ENCODE peak calls at places on chromosomes 1 and 21, in eight cellular contexts. Y is hippocampal formation; H is stimulated activated naive CD8-positive, alpha-beta T cell treated with anti-CD3 and anti-CD28 coated beads, Interleukin-15, Interleukin-2, amounts not matched to agents 100 U/mL and 50 U/mL, for 24 hours; D is stimulated activated naive B cell treated with anti-CD40 and anti-IgM and Interleukin-4, amounts not matched to agents 10 μg/mL and 1 μg/mL and 100 μg/mL, for 72 hours; Q is left colon; W is iPS-NIHi11; I is CD8-positive, alpha-beta memory T cell; S is neural crest cell. G is an unnamed sample.

GRCh38 chr1:228837817-228838716 is 102.8 kb downstream of the RHOU start:
- DNase-seq in Y (no peak), H (no peak), D (no peak), Q (no peak), W (no peak), I (no peak), S (no peak), G (no peak)

GRCh38 chr1:117674521-117675400 is 68.9 kb downstream of the TENT5C start:
- DNase-seq in Y (no peak), H (no peak), D (no peak), Q (peak; percentile 64), W (no peak), I (peak; percentile 25), S (no peak), G (peak; percentile 65)

GRCh38 chr1:118136511-118136937 is 48.5 kb downstream of the SPAG17 start:
- DNase-seq in Y (no peak), H (peak; percentile 40), D (peak; percentile 48), Q (no peak), W (no peak), I (no peak), S (no peak), G (no peak)

GRCh38 chr1:88080875-88081274 is 603.2 kb upstream of the PKN2 start:
- DNase-seq in Y (no peak), H (no peak), D (no peak), Q (no peak), W (no peak), I (no peak), S (no peak), G (no peak)

GRCh38 chr1:150259758-150260669 is 2.4 kb downstream of the CA14 start:
- DNase-seq in Y (no peak), H (no peak), D (no peak), Q (peak; percentile 52), W (peak; percentile 79), I (no peak), S (peak; percentile 35), G (no peak)

GRCh38 chr21:32336711-32337110 is 38.1 kb downstream of the MRAP start:
- DNase-seq in Y (peak; percentile 38), H (no peak), D (no peak), Q (no peak), W (no peak), I (no peak), S (no peak), G (no peak)

GRCh38 chr1:165129568-165130164 is 226.8 kb downstream of the LMX1A start:
- DNase-seq in Y (peak; percentile 15), H (peak; percentile 35), D (peak; percentile 9), Q (peak; percentile 76), W (peak; percentile 79), I (no peak), S (peak; percentile 72), G (no peak)

GRCh38 chr1:182217071-182217470 is 155.6 kb upstream of the ZNF648 start:
- DNase-seq in Y (no peak), H (no peak), D (no peak), Q (no peak), W (no peak), I (no peak), S (no peak), G (no peak)

GRCh38 chr1:119713039-119713537 is 1.4 kb downstream of the PHGDH start:
- DNase-seq in Y (peak; percentile 49), H (no peak), D (no peak), Q (no peak), W (peak; percentile 14), I (no peak), S (peak; percentile 18), G (no peak)

GRCh38 chr1:176897350-176898236 is 266.9 kb downstream of the ASTN1 start:
- DNase-seq in Y (peak; percentile 66), H (peak; percentile 57), D (no peak), Q (peak; percentile 53), W (peak; percentile 88), I (no peak), S (peak; percentile 89), G (no peak)

GRCh38 chr1:201064806-201065205 is 41.3 kb upstream of the KIF21B start:
- DNase-seq in Y (no peak), H (no peak), D (no peak), Q (no peak), W (no peak), I (no peak), S (no peak), G (no peak)

GRCh38 chr1:228849011-228849541 is 113.8 kb downstream of the RHOU start:
- DNase-seq in Y (no peak), H (no peak), D (no peak), Q (no peak), W (no peak), I (no peak), S (no peak), G (no peak)

GRCh38 chr1:9031484-9032259 is 5.4 kb upstream of the SLC2A7 start:
- DNase-seq in Y (no peak), H (no peak), D (no peak), Q (no peak), W (no peak), I (no peak), S (no peak), G (no peak)

G was measured in CD4-positive, alpha-beta memory T cell.